ENCODE peak calls at places on chromosomes 6 and 20, in seven cellular contexts. One of them, this sample, is unnamed.

GRCh38 chr20:13723015-13723414 is 61.7 kb downstream of the ESF1 start:
- DNase-seq in H9: no peak
- DNase-seq in MCF 10A: no peak
- DNase-seq in left ventricle myocardium inferior: no peak
- DNase-seq in cardiac fibroblast: no peak
- DNase-seq in uterus: no peak
- DNase-seq in IMR-90: no peak
- DNase-seq in this sample: no peak

GRCh38 chr20:32537657-32538525 is 47.2 kb downstream of the NOL4L start:
- DNase-seq in MCF 10A: no peak
- DNase-seq in left ventricle myocardium inferior: no peak
- DNase-seq in cardiac fibroblast: no peak
- DNase-seq in H9: peak
- DNase-seq in uterus: no peak
- DNase-seq in IMR-90: no peak
- DNase-seq in this sample: no peak

GRCh38 chr6:111250743-111251406 is 163.6 kb downstream of the SLC16A10 start:
- DNase-seq in left ventricle myocardium inferior: no peak
- DNase-seq in IMR-90: no peak
- DNase-seq in cardiac fibroblast: no peak
- DNase-seq in H9: no peak
- DNase-seq in uterus: no peak
- DNase-seq in MCF 10A: no peak
- DNase-seq in this sample: no peak

GRCh38 chr20:13288357-13288756 is 67.3 kb downstream of the ISM1 start:
- DNase-seq in cardiac fibroblast: no peak
- DNase-seq in IMR-90: no peak
- DNase-seq in MCF 10A: no peak
- DNase-seq in H9: no peak
- DNase-seq in left ventricle myocardium inferior: no peak
- DNase-seq in uterus: no peak
- DNase-seq in this sample: no peak

GRCh38 chr20:49675368-49676151 is 38.1 kb downstream of the B4GALT5 start:
- DNase-seq in cardiac fibroblast: peak
- DNase-seq in IMR-90: no peak
- DNase-seq in uterus: no peak
- DNase-seq in MCF 10A: no peak
- DNase-seq in left ventricle myocardium inferior: no peak
- DNase-seq in H9: no peak
- DNase-seq in this sample: peak

GRCh38 chr20:35135867-35136586 is 11.1 kb downstream of the EDEM2 start:
- DNase-seq in uterus: peak
- DNase-seq in cardiac fibroblast: peak
- DNase-seq in left ventricle myocardium inferior: peak
- DNase-seq in MCF 10A: peak
- DNase-seq in IMR-90: peak
- DNase-seq in H9: no peak
- DNase-seq in this sample: peak

GRCh38 chr20:47605673-47606413 is 104.2 kb downstream of the NCOA3 start:
- DNase-seq in uterus: no peak
- DNase-seq in cardiac fibroblast: no peak
- DNase-seq in H9: no peak
- DNase-seq in MCF 10A: no peak
- DNase-seq in left ventricle myocardium inferior: no peak
- DNase-seq in IMR-90: no peak
- DNase-seq in this sample: no peak

GRCh38 chr6:106064766-106065165 is 21.4 kb upstream of the PRDM1 start:
- DNase-seq in cardiac fibroblast: peak
- DNase-seq in left ventricle myocardium inferior: no peak
- DNase-seq in uterus: no peak
- DNase-seq in H9: no peak
- DNase-seq in IMR-90: peak
- DNase-seq in MCF 10A: no peak
- DNase-seq in this sample: no peak

GRCh38 chr6:17881085-17881883 is 106.2 kb downstream of the KIF13A start:
- DNase-seq in IMR-90: no peak
- DNase-seq in MCF 10A: peak
- DNase-seq in left ventricle myocardium inferior: peak
- DNase-seq in H9: no peak
- DNase-seq in uterus: no peak
- DNase-seq in cardiac fibroblast: no peak
- DNase-seq in this sample: no peak

GRCh38 chr6:143135797-143136561 is 75.3 kb downstream of the AIG1 start:
- DNase-seq in uterus: no peak
- DNase-seq in H9: no peak
- DNase-seq in cardiac fibroblast: no peak
- DNase-seq in left ventricle myocardium inferior: no peak
- DNase-seq in MCF 10A: no peak
- DNase-seq in IMR-90: no peak
- DNase-seq in this sample: no peak

GRCh38 chr6:108945686-108946158 is 97.5 kb downstream of the ARMC2 start:
- DNase-seq in MCF 10A: no peak
- DNase-seq in uterus: peak
- DNase-seq in H9: peak
- DNase-seq in left ventricle myocardium inferior: peak
- DNase-seq in IMR-90: no peak
- DNase-seq in cardiac fibroblast: peak
- DNase-seq in this sample: no peak

GRCh38 chr6:52087498-52087999 is at the start of gene PKHD1:
- DNase-seq in left ventricle myocardium inferior: no peak
- DNase-seq in MCF 10A: peak
- DNase-seq in IMR-90: peak
- DNase-seq in cardiac fibroblast: no peak
- DNase-seq in H9: no peak
- DNase-seq in uterus: no peak
- DNase-seq in this sample: peak

GRCh38 chr20:58629213-58629575 is 21.9 kb upstream of the STX16 start:
- DNase-seq in uterus: no peak
- DNase-seq in H9: no peak
- DNase-seq in MCF 10A: no peak
- DNase-seq in IMR-90: no peak
- DNase-seq in left ventricle myocardium inferior: no peak
- DNase-seq in cardiac fibroblast: no peak
- DNase-seq in this sample: no peak

GRCh38 chr6:39950125-39950720 is 16.0 kb upstream of the MOCS1 start:
- DNase-seq in uterus: no peak
- DNase-seq in H9: no peak
- DNase-seq in IMR-90: no peak
- DNase-seq in cardiac fibroblast: no peak
- DNase-seq in left ventricle myocardium inferior: no peak
- DNase-seq in MCF 10A: no peak
- DNase-seq in this sample: no peak

GRCh38 chr6:1316482-1317220 is 4.8 kb downstream of the FOXQ1 start:
- DNase-seq in IMR-90: no peak
- DNase-seq in left ventricle myocardium inferior: no peak
- DNase-seq in cardiac fibroblast: no peak
- DNase-seq in H9: peak
- DNase-seq in MCF 10A: no peak
- DNase-seq in uterus: no peak
- DNase-seq in this sample: peak

GRCh38 chr6:156534594-156534993 is 242.6 kb upstream of the ARID1B start:
- DNase-seq in IMR-90: no peak
- DNase-seq in H9: no peak
- DNase-seq in MCF 10A: no peak
- DNase-seq in left ventricle myocardium inferior: no peak
- DNase-seq in uterus: no peak
- DNase-seq in cardiac fibroblast: no peak
- DNase-seq in this sample: no peak

GRCh38 chr6:103800131-103800670 is 1059.5 kb downstream of the HACE1 start:
- DNase-seq in cardiac fibroblast: no peak
- DNase-seq in IMR-90: no peak
- DNase-seq in MCF 10A: no peak
- DNase-seq in left ventricle myocardium inferior: no peak
- DNase-seq in H9: no peak
- DNase-seq in uterus: no peak
- DNase-seq in this sample: no peak

GRCh38 chr6:87742106-87742505 is 40.1 kb upstream of the AKIRIN2 start:
- DNase-seq in left ventricle myocardium inferior: no peak
- DNase-seq in IMR-90: no peak
- DNase-seq in cardiac fibroblast: no peak
- DNase-seq in H9: no peak
- DNase-seq in uterus: no peak
- DNase-seq in MCF 10A: no peak
- DNase-seq in this sample: no peak

GRCh38 chr6:50847890-50848594 is 29.4 kb downstream of the TFAP2B start:
- DNase-seq in MCF 10A: peak
- DNase-seq in uterus: no peak
- DNase-seq in IMR-90: no peak
- DNase-seq in cardiac fibroblast: no peak
- DNase-seq in left ventricle myocardium inferior: no peak
- DNase-seq in H9: no peak
- DNase-seq in this sample: no peak

GRCh38 chr6:108589244-108589730 is 28.6 kb downstream of the FOXO3 start:
- DNase-seq in left ventricle myocardium inferior: peak
- DNase-seq in cardiac fibroblast: peak
- DNase-seq in uterus: peak
- DNase-seq in H9: peak
- DNase-seq in IMR-90: peak
- DNase-seq in MCF 10A: peak
- DNase-seq in this sample: peak

GRCh38 chr20:51624157-51624731 is 81.7 kb upstream of the NFATC2 start:
- DNase-seq in IMR-90: peak
- DNase-seq in uterus: no peak
- DNase-seq in left ventricle myocardium inferior: peak
- DNase-seq in cardiac fibroblast: peak
- DNase-seq in MCF 10A: peak
- DNase-seq in H9: peak
- DNase-seq in this sample: peak

GRCh38 chr6:117206951-117207687 is 58.2 kb upstream of the VGLL2 start:
- DNase-seq in H9: no peak
- DNase-seq in left ventricle myocardium inferior: no peak
- DNase-seq in IMR-90: no peak
- DNase-seq in MCF 10A: peak
- DNase-seq in cardiac fibroblast: no peak
- DNase-seq in uterus: no peak
- DNase-seq in this sample: peak

GRCh38 chr6:131199568-131200272 is 64.5 kb downstream of the AKAP7 start:
- DNase-seq in IMR-90: peak
- DNase-seq in MCF 10A: peak
- DNase-seq in uterus: no peak
- DNase-seq in left ventricle myocardium inferior: no peak
- DNase-seq in H9: peak
- DNase-seq in cardiac fibroblast: peak
- DNase-seq in this sample: peak

GRCh38 chr6:1901556-1901955 is 291.8 kb downstream of the FOXC1 start:
- DNase-seq in uterus: no peak
- DNase-seq in left ventricle myocardium inferior: no peak
- DNase-seq in MCF 10A: peak
- DNase-seq in IMR-90: peak
- DNase-seq in cardiac fibroblast: peak
- DNase-seq in H9: no peak
- DNase-seq in this sample: peak

GRCh38 chr6:115602471-115602870 is 458.2 kb downstream of the FRK start:
- DNase-seq in cardiac fibroblast: no peak
- DNase-seq in H9: no peak
- DNase-seq in MCF 10A: no peak
- DNase-seq in IMR-90: no peak
- DNase-seq in uterus: no peak
- DNase-seq in left ventricle myocardium inferior: no peak
- DNase-seq in this sample: no peak

GRCh38 chr6:24935323-24935722 is 437 bp downstream of the RIPOR2 start:
- DNase-seq in cardiac fibroblast: peak
- DNase-seq in H9: no peak
- DNase-seq in left ventricle myocardium inferior: no peak
- DNase-seq in MCF 10A: no peak
- DNase-seq in uterus: no peak
- DNase-seq in IMR-90: peak
- DNase-seq in this sample: peak
- TF ChIP-seq CTCF in cardiac fibroblast: no peak
- TF ChIP-seq CTCF in H9: no peak
- TF ChIP-seq CTCF in left ventricle myocardium inferior: no peak
- TF ChIP-seq CTCF in MCF 10A: no peak
- TF ChIP-seq CTCF in uterus: no peak
- TF ChIP-seq CTCF in IMR-90: no peak
- TF ChIP-seq CTCF in this sample: peak

DNA sequence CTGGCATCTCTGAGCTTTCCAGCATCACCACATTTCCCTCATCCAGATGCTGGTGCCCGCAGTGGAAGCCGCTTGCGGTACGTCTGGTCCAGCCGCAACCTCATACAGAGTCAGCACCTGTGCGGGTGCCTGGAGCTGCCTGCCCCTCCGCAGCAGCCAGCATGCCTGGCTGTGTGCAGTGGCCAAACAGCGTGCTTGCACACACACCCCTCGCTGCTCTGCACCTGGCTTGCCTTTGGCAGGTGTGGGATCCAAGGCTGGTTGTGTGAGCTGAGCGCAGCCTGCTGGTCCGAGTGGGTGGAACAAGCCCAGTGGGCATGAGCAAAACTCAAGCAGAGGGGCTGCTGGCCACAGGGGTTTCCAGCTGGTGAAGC is 3.1 kb upstream of the HINT3 start:
- DNase-seq in uterus: no peak
- DNase-seq in H9: peak
- DNase-seq in cardiac fibroblast: no peak
- DNase-seq in MCF 10A: peak
- DNase-seq in IMR-90: no peak
- DNase-seq in left ventricle myocardium inferior: no peak
- DNase-seq in this sample: peak
- TF ChIP-seq CTCF in uterus: no peak
- TF ChIP-seq CTCF in H9: peak
- TF ChIP-seq CTCF in cardiac fibroblast: peak
- TF ChIP-seq CTCF in MCF 10A: peak
- TF ChIP-seq CTCF in IMR-90: peak
- TF ChIP-seq CTCF in left ventricle myocardium inferior: no peak
- TF ChIP-seq CTCF in this sample: peak

GRCh38 chr20:61919239-61919638 is 146.4 kb downstream of the TAF4 start:
- DNase-seq in uterus: no peak
- DNase-seq in IMR-90: no peak
- DNase-seq in MCF 10A: no peak
- DNase-seq in cardiac fibroblast: no peak
- DNase-seq in H9: no peak
- DNase-seq in left ventricle myocardium inferior: no peak
- DNase-seq in this sample: no peak

GRCh38 chr20:61917459-61917858 is 148.2 kb downstream of the TAF4 start:
- DNase-seq in uterus: no peak
- DNase-seq in H9: no peak
- DNase-seq in left ventricle myocardium inferior: no peak
- DNase-seq in MCF 10A: no peak
- DNase-seq in IMR-90: no peak
- DNase-seq in cardiac fibroblast: no peak
- DNase-seq in this sample: no peak

GRCh38 chr20:61919675-61920365 is 145.9 kb downstream of the TAF4 start:
- DNase-seq in IMR-90: no peak
- DNase-seq in MCF 10A: no peak
- DNase-seq in cardiac fibroblast: no peak
- DNase-seq in left ventricle myocardium inferior: no peak
- DNase-seq in uterus: no peak
- DNase-seq in H9: no peak
- DNase-seq in this sample: no peak

GRCh38 chr20:61916318-61916891 is 149.3 kb downstream of the TAF4 start:
- DNase-seq in uterus: no peak
- DNase-seq in IMR-90: no peak
- DNase-seq in left ventricle myocardium inferior: no peak
- DNase-seq in MCF 10A: no peak
- DNase-seq in cardiac fibroblast: no peak
- DNase-seq in H9: no peak
- DNase-seq in this sample: no peak

GRCh38 chr20:61918548-61918947 is 147.1 kb downstream of the TAF4 start:
- DNase-seq in IMR-90: no peak
- DNase-seq in cardiac fibroblast: no peak
- DNase-seq in H9: peak
- DNase-seq in uterus: no peak
- DNase-seq in MCF 10A: no peak
- DNase-seq in left ventricle myocardium inferior: no peak
- DNase-seq in this sample: no peak
- TF ChIP-seq CTCF in IMR-90: no peak
- TF ChIP-seq CTCF in cardiac fibroblast: no peak
- TF ChIP-seq CTCF in H9: peak
- TF ChIP-seq CTCF in uterus: no peak
- TF ChIP-seq CTCF in MCF 10A: no peak
- TF ChIP-seq CTCF in left ventricle myocardium inferior: no peak
- TF ChIP-seq CTCF in this sample: no peak

GRCh38 chr6:150269130-150269856 is 99.5 kb upstream of the IYD start:
- DNase-seq in left ventricle myocardium inferior: no peak
- DNase-seq in MCF 10A: no peak
- DNase-seq in IMR-90: no peak
- DNase-seq in cardiac fibroblast: no peak
- DNase-seq in uterus: no peak
- DNase-seq in H9: no peak
- DNase-seq in this sample: no peak
- TF ChIP-seq CTCF in left ventricle myocardium inferior: no peak
- TF ChIP-seq CTCF in MCF 10A: no peak
- TF ChIP-seq CTCF in IMR-90: no peak
- TF ChIP-seq CTCF in cardiac fibroblast: no peak
- TF ChIP-seq CTCF in uterus: no peak
- TF ChIP-seq CTCF in H9: no peak
- TF ChIP-seq CTCF in this sample: no peak

This sample was measured in epithelial cell of esophagus.